ENCODE peak calls at places on chromosomes 2 and 18, in four cellular contexts. A is upper lobe of right lung, D is adrenal gland, U is fibroblast of lung. Z is an unnamed sample.

GRCh38 chr2:197273485-197273884 is 37.1 kb downstream of the ANKRD44 start:
- DNase-seq in A (peak; percentile 73), D (peak; percentile 33), U (no peak), Z (no peak)

GRCh38 chr2:42767080-42767898 is 3.4 kb upstream of the OXER1 start:
- DNase-seq in A (no peak), D (no peak), U (no peak), Z (no peak)

GRCh38 chr2:19614066-19614465 is 255.6 kb upstream of the OSR1 start:
- DNase-seq in A (no peak), D (no peak), U (no peak), Z (no peak)

GRCh38 chr18:8469793-8470192 is 139.4 kb upstream of the RAB12 start:
- DNase-seq in A (no peak), D (no peak), U (peak; percentile 18), Z (no peak)

GRCh38 chr2:45649457-45649854 is 2.0 kb upstream of the PRKCE start:
- DNase-seq in A (no peak), D (no peak), U (peak; percentile 40), Z (no peak)

GRCh38 chr18:51236225-51236624 is 38.7 kb upstream of the MEX3C start:
- DNase-seq in A (no peak), D (no peak), U (no peak), Z (no peak)

GRCh38 chr2:53952519-53952918 is 18.3 kb downstream of the PSME4 start:
- DNase-seq in A (no peak), D (no peak), U (no peak), Z (no peak)

GRCh38 chr2:163345795-163346573 is 389.8 kb downstream of the FIGN start:
- DNase-seq in A (no peak), D (no peak), U (peak; percentile 66), Z (no peak)

GRCh38 chr2:232530626-232531260 is 4.8 kb downstream of the CHRND start:
- DNase-seq in A (peak; percentile 34), D (no peak), U (no peak), Z (no peak)

GRCh38 chr2:226118471-226119429 is 680.9 kb downstream of the IRS1 start:
- DNase-seq in A (no peak), D (peak; percentile 26), U (peak; percentile 99), Z (no peak)

GRCh38 chr18:28666216-28666615 is 489.3 kb upstream of the CDH2 start:
- DNase-seq in A (no peak), D (no peak), U (no peak), Z (no peak)

GRCh38 chr2:29123584-29124349 is 8.6 kb downstream of the CLIP4 start:
- DNase-seq in A (no peak), D (no peak), U (peak; percentile 72), Z (no peak)

GRCh38 chr2:75224636-75225094 is 25.3 kb upstream of the TACR1 start:
- DNase-seq in A (no peak), D (no peak), U (peak; percentile 8), Z (no peak)

GRCh38 chr18:60684843-60685513 is 312.4 kb upstream of the MC4R start:
- DNase-seq in A (no peak), D (no peak), U (peak; percentile 59), Z (no peak)

GRCh38 chr2:108925735-108926134 is 63.3 kb downstream of the EDAR start:
- DNase-seq in A (no peak), D (no peak), U (no peak), Z (no peak)

GRCh38 chr2:69798466-69798908 is 31.0 kb upstream of the GMCL1 start:
- DNase-seq in A (no peak), D (no peak), U (peak; percentile 8), Z (no peak)

GRCh38 chr2:114442545-114442944 is at the start of gene DPP10:
- DNase-seq in A (no peak), D (peak; percentile 57), U (peak; percentile 1), Z (no peak)

GRCh38 chr18:35695384-35695783 is 113.8 kb downstream of the GALNT1 start:
- DNase-seq in A (no peak), D (no peak), U (no peak), Z (no peak)

GRCh38 chr18:75659535-75660023 is 232.1 kb upstream of the SMIM21 start:
- DNase-seq in A (no peak), D (no peak), U (no peak), Z (no peak)

GRCh38 chr2:203195331-203195730 is 43.5 kb upstream of the CYP20A1 start:
- DNase-seq in A (no peak), D (no peak), U (no peak), Z (no peak)

GRCh38 chr18:73791081-73791480 is 356.6 kb downstream of the FBXO15 start:
- DNase-seq in A (no peak), D (no peak), U (peak; percentile 54), Z (no peak)

GRCh38 chr2:101987832-101988231 is 3.9 kb upstream of the IL1R2 start:
- DNase-seq in A (no peak), D (no peak), U (no peak), Z (no peak)

GRCh38 chr18:78620326-78620725 is 359.3 kb upstream of the SALL3 start:
- DNase-seq in A (no peak), D (no peak), U (no peak), Z (no peak)

GRCh38 chr2:204226305-204226861 is 289.8 kb downstream of the ICOS start:
- DNase-seq in A (no peak), D (no peak), U (peak; percentile 57), Z (no peak)

GRCh38 chr2:89848763-89849162 is 1157.3 kb downstream of the RPIA start:
- DNase-seq in A (no peak), D (no peak), U (no peak), Z (no peak)
- H3K9me3 ChIP-seq in A (no peaks in the 10 kb centered on the region), D (no peaks in the 10 kb centered on the region), U (no peaks in the 10 kb centered on the region), Z (no peaks in the 10 kb centered on the region)

GRCh38 chr18:6342990-6343389 is 71.7 kb downstream of the L3MBTL4 start:
- DNase-seq in A (no peak), D (no peak), U (no peak), Z (no peak)
- H3K9me3 ChIP-seq in A (no peaks in the 10 kb centered on the region), D (peaks cover 9% of the 10 kb centered on the region), U (no peaks in the 10 kb centered on the region), Z (no peaks in the 10 kb centered on the region)

GRCh38 chr2:220775856-220776467 is 796.1 kb downstream of the EPHA4 start:
- DNase-seq in A (no peak), D (no peak), U (no peak), Z (no peak)

GRCh38 chr2:220783651-220784050 is 788.5 kb downstream of the EPHA4 start:
- DNase-seq in A (no peak), D (no peak), U (no peak), Z (no peak)

GRCh38 chr2:220781622-220782241 is 790.4 kb downstream of the EPHA4 start:
- DNase-seq in A (no peak), D (no peak), U (peak; percentile 42), Z (no peak)

GRCh38 chr2:220782609-220783113 is 789.4 kb downstream of the EPHA4 start:
- DNase-seq in A (no peak), D (no peak), U (no peak), Z (no peak)

GRCh38 chr2:220779918-220780317 is 792.2 kb downstream of the EPHA4 start:
- DNase-seq in A (no peak), D (no peak), U (peak; percentile 85), Z (no peak)
- H3K9me3 ChIP-seq in A (no peaks in the 10 kb centered on the region), D (no peaks in the 10 kb centered on the region), U (no peaks in the 10 kb centered on the region), Z (no peaks in the 10 kb centered on the region)

DNA sequence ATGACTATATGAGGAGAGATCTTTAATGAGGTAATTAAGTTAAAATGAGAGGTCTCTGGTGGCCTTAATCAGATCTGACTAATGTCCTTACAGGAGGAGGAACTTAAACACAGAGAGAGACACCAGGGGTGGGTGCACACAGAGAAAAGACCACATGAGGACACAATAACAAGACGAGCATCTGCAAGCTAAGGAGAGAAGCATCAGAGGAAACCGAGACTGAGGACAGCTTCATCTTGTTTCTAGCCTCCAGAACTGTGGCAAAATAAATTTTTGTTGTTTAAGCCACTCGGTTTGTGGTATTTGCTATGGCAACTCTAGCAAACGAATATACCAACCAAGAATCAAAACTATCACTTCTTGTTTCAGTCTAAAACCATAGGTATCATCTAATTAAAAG is 400.1 kb downstream of the PID1 start:
- DNase-seq in A (no peak), D (no peak), U (no peak), Z (no peak)
- H3K9me3 ChIP-seq in A (no peaks in the 10 kb centered on the region), D (no peaks in the 10 kb centered on the region), U (no peaks in the 10 kb centered on the region), Z (no peaks in the 10 kb centered on the region)

GRCh38 chr2:95719473-95720060 is 127.8 kb downstream of the TRIM43 start:
- DNase-seq in A (peak; percentile 78), D (no peak), U (no peak), Z (no peak)

GRCh38 chr2:95721726-95722125 is 129.9 kb downstream of the TRIM43 start:
- DNase-seq in A (no peak), D (no peak), U (no peak), Z (no peak)

DNA sequence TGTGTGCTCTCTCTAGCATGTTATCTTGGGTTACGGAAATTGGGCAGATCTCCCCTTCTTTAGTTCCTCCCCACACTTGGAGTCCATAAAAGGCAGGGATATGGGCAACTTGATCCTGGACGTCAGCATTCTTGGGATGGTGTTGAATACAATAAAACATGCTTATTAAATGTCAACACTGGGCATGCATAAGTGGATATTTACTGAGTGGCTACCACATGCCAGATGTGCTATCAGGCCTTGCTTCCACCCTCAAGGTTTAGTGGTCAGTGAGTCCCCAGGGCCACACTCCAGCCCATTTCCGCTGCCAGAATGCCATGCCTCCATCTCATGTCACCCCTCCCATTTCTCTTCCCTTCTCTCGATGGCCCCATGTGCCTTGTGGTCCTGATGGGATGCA is 130.5 kb downstream of the TRIM43 start:
- DNase-seq in A (no peak), D (no peak), U (no peak), Z (no peak)
- H3K9me3 ChIP-seq in A (no peaks in the 10 kb centered on the region), D (no peaks in the 10 kb centered on the region), U (no peaks in the 10 kb centered on the region), Z (no peaks in the 10 kb centered on the region)

DNA sequence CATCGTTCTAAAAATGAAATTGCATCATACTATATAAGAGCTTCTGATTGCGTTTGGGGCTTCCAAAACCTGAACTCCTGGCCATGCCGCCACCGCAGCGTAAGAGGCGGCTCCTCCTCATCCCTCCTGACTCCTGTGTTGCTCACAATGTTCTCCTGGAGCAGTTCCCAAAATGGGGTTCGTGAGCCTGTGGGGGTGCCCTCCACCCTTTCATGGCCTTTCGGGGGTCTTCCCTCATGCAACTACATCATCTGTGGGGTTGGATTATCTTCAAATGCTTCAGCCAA is 142.0 kb downstream of the MYT1L start:
- DNase-seq in A (no peak), D (no peak), U (no peak), Z (no peak)
- H3K9me3 ChIP-seq in A (no peaks in the 10 kb centered on the region), D (no peaks in the 10 kb centered on the region), U (no peaks in the 10 kb centered on the region), Z (no peaks in the 10 kb centered on the region)

GRCh38 chr2:80437959-80438358 is 133.4 kb upstream of the LRRTM1 start:
- DNase-seq in A (no peak), D (no peak), U (no peak), Z (no peak)
- H3K9me3 ChIP-seq in A (no peaks in the 10 kb centered on the region), D (no peaks in the 10 kb centered on the region), U (no peaks in the 10 kb centered on the region), Z (peaks cover 4% of the 10 kb centered on the region)

DNA sequence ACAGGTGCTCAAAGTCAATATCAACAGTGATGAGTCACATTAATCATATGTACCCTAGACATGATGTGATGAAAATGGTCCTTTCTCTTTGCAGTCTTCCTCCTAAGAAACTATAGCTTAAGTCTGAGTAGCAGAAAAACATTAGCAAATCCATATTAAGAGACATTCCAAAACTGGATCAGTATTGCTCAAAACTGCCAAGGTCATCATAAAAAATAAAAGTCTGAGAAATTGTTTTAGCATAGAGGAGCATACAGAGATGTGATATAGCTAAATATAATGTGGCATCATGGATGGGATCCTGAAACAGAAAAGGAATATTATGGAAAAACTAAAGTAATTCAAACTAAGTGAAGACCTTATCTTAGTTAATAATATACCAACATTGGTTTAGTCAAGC is 1316.1 kb downstream of the SUCLG1 start:
- DNase-seq in A (no peak), D (no peak), U (no peak), Z (no peak)
- H3K9me3 ChIP-seq in A (no peaks in the 10 kb centered on the region), D (no peaks in the 10 kb centered on the region), U (no peaks in the 10 kb centered on the region), Z (no peaks in the 10 kb centered on the region)